ENCODE peak calls at places on chromosomes 11 and 22, in eight cellular contexts. One of them, this sample, is unnamed.

GRCh38 chr22:23180893-23181762 is 819 bp downstream of the BCR start:
- DNase-seq in CD8-positive, alpha-beta T cell: no peak
- DNase-seq in HCT116: no peak
- DNase-seq in spleen: peak; percentile 88
- DNase-seq in cardiac fibroblast: no peak
- DNase-seq in AG09309: no peak
- DNase-seq in IMR-90: no peak
- DNase-seq in lower lobe of right lung: peak; percentile 68
- DNase-seq in this sample: no peak

GRCh38 chr11:45085657-45086501 is 60.6 kb upstream of the PRDM11 start:
- DNase-seq in IMR-90: no peak
- DNase-seq in HCT116: no peak
- DNase-seq in lower lobe of right lung: no peak
- DNase-seq in cardiac fibroblast: no peak
- DNase-seq in CD8-positive, alpha-beta T cell: no peak
- DNase-seq in AG09309: no peak
- DNase-seq in spleen: no peak
- DNase-seq in this sample: no peak

GRCh38 chr11:92226331-92227232 is 2.0 kb downstream of the FAT3 start:
- DNase-seq in cardiac fibroblast: peak; percentile 3
- DNase-seq in spleen: no peak
- DNase-seq in lower lobe of right lung: no peak
- DNase-seq in HCT116: no peak
- DNase-seq in AG09309: no peak
- DNase-seq in IMR-90: no peak
- DNase-seq in CD8-positive, alpha-beta T cell: no peak
- DNase-seq in this sample: no peak

GRCh38 chr11:78656984-78657383 is 82.3 kb upstream of the NARS2 start:
- DNase-seq in AG09309: no peak
- DNase-seq in spleen: no peak
- DNase-seq in cardiac fibroblast: no peak
- DNase-seq in IMR-90: no peak
- DNase-seq in lower lobe of right lung: no peak
- DNase-seq in CD8-positive, alpha-beta T cell: no peak
- DNase-seq in HCT116: no peak
- DNase-seq in this sample: no peak

GRCh38 chr11:117876049-117876340 is 463 bp downstream of the FXYD6 start:
- DNase-seq in spleen: no peak
- DNase-seq in lower lobe of right lung: no peak
- DNase-seq in IMR-90: no peak
- DNase-seq in CD8-positive, alpha-beta T cell: no peak
- DNase-seq in cardiac fibroblast: no peak
- DNase-seq in HCT116: no peak
- DNase-seq in AG09309: no peak
- DNase-seq in this sample: no peak

GRCh38 chr22:25219948-25220442 is 556 bp downstream of the CRYBB2 start:
- DNase-seq in IMR-90: no peak
- DNase-seq in CD8-positive, alpha-beta T cell: no peak
- DNase-seq in lower lobe of right lung: no peak
- DNase-seq in spleen: no peak
- DNase-seq in cardiac fibroblast: no peak
- DNase-seq in AG09309: no peak
- DNase-seq in HCT116: no peak
- DNase-seq in this sample: no peak

GRCh38 chr22:28014141-28015055 is 95.3 kb upstream of the PITPNB start:
- DNase-seq in HCT116: no peak
- DNase-seq in lower lobe of right lung: peak; percentile 43
- DNase-seq in spleen: peak; percentile 73
- DNase-seq in cardiac fibroblast: no peak
- DNase-seq in AG09309: no peak
- DNase-seq in CD8-positive, alpha-beta T cell: no peak
- DNase-seq in IMR-90: no peak
- DNase-seq in this sample: no peak

GRCh38 chr11:83609181-83609580 is 323.0 kb upstream of the CCDC90B start:
- DNase-seq in cardiac fibroblast: no peak
- DNase-seq in IMR-90: no peak
- DNase-seq in HCT116: no peak
- DNase-seq in lower lobe of right lung: no peak
- DNase-seq in AG09309: no peak
- DNase-seq in CD8-positive, alpha-beta T cell: no peak
- DNase-seq in spleen: no peak
- DNase-seq in this sample: no peak

GRCh38 chr22:27512283-27512761 is 289.2 kb downstream of the MN1 start:
- DNase-seq in HCT116: no peak
- DNase-seq in lower lobe of right lung: peak; percentile 61
- DNase-seq in spleen: no peak
- DNase-seq in CD8-positive, alpha-beta T cell: no peak
- DNase-seq in IMR-90: peak; percentile 97
- DNase-seq in AG09309: peak; percentile 44
- DNase-seq in cardiac fibroblast: peak; percentile 98
- DNase-seq in this sample: peak; percentile 54

GRCh38 chr22:34105461-34106062 is 185.3 kb upstream of the LARGE1 start:
- DNase-seq in AG09309: no peak
- DNase-seq in cardiac fibroblast: peak; percentile 2
- DNase-seq in CD8-positive, alpha-beta T cell: no peak
- DNase-seq in spleen: no peak
- DNase-seq in IMR-90: no peak
- DNase-seq in HCT116: no peak
- DNase-seq in lower lobe of right lung: peak; percentile 55
- DNase-seq in this sample: peak; percentile 76

GRCh38 chr22:35024364-35024692 is 41.6 kb upstream of the ISX start:
- DNase-seq in lower lobe of right lung: no peak
- DNase-seq in IMR-90: no peak
- DNase-seq in CD8-positive, alpha-beta T cell: no peak
- DNase-seq in HCT116: no peak
- DNase-seq in cardiac fibroblast: no peak
- DNase-seq in AG09309: no peak
- DNase-seq in spleen: no peak
- DNase-seq in this sample: no peak

GRCh38 chr11:119361961-119362725 is 15.6 kb upstream of the MFRP start:
- DNase-seq in AG09309: no peak
- DNase-seq in lower lobe of right lung: no peak
- DNase-seq in spleen: peak; percentile 9
- DNase-seq in HCT116: no peak
- DNase-seq in cardiac fibroblast: no peak
- DNase-seq in CD8-positive, alpha-beta T cell: no peak
- DNase-seq in IMR-90: no peak
- DNase-seq in this sample: no peak

GRCh38 chr11:119359365-119360229 is 13.1 kb upstream of the MFRP start:
- DNase-seq in IMR-90: no peak
- DNase-seq in lower lobe of right lung: no peak
- DNase-seq in AG09309: no peak
- DNase-seq in CD8-positive, alpha-beta T cell: no peak
- DNase-seq in HCT116: no peak
- DNase-seq in spleen: peak; percentile 21
- DNase-seq in cardiac fibroblast: no peak
- DNase-seq in this sample: no peak

GRCh38 chr11:119363081-119363861 is 16.8 kb upstream of the MFRP start:
- DNase-seq in HCT116: no peak
- DNase-seq in spleen: peak; percentile 72
- DNase-seq in CD8-positive, alpha-beta T cell: no peak
- DNase-seq in lower lobe of right lung: no peak
- DNase-seq in IMR-90: no peak
- DNase-seq in AG09309: no peak
- DNase-seq in cardiac fibroblast: no peak
- DNase-seq in this sample: no peak

GRCh38 chr11:119362741-119363080 is 16.2 kb upstream of the MFRP start:
- DNase-seq in cardiac fibroblast: no peak
- DNase-seq in HCT116: no peak
- DNase-seq in IMR-90: no peak
- DNase-seq in CD8-positive, alpha-beta T cell: no peak
- DNase-seq in AG09309: no peak
- DNase-seq in lower lobe of right lung: no peak
- DNase-seq in spleen: peak; percentile 2
- DNase-seq in this sample: no peak

GRCh38 chr11:119361056-119361787 is 14.7 kb upstream of the MFRP start:
- DNase-seq in HCT116: peak; percentile 79
- DNase-seq in IMR-90: peak; percentile 87
- DNase-seq in AG09309: peak; percentile 46
- DNase-seq in CD8-positive, alpha-beta T cell: no peak
- DNase-seq in spleen: peak; percentile 37
- DNase-seq in lower lobe of right lung: peak; percentile 37
- DNase-seq in cardiac fibroblast: peak; percentile 74
- DNase-seq in this sample: peak; percentile 67
- TF ChIP-seq CTCF in HCT116: no peak
- TF ChIP-seq CTCF in IMR-90: no peak
- TF ChIP-seq CTCF in AG09309: no peak
- TF ChIP-seq CTCF in CD8-positive, alpha-beta T cell: no peak
- TF ChIP-seq CTCF in spleen: no peak
- TF ChIP-seq CTCF in lower lobe of right lung: no peak
- TF ChIP-seq CTCF in cardiac fibroblast: no peak
- TF ChIP-seq CTCF in this sample: no peak

GRCh38 chr11:61173456-61173855 is 12.2 kb upstream of the VPS37C start:
- DNase-seq in spleen: no peak
- DNase-seq in cardiac fibroblast: peak; percentile 47
- DNase-seq in AG09309: no peak
- DNase-seq in HCT116: no peak
- DNase-seq in IMR-90: peak; percentile 34
- DNase-seq in CD8-positive, alpha-beta T cell: no peak
- DNase-seq in lower lobe of right lung: no peak
- DNase-seq in this sample: no peak
- TF ChIP-seq CTCF in spleen: no peak
- TF ChIP-seq CTCF in cardiac fibroblast: no peak
- TF ChIP-seq CTCF in AG09309: peak; percentile 47
- TF ChIP-seq CTCF in HCT116: no peak
- TF ChIP-seq CTCF in IMR-90: peak; percentile 53
- TF ChIP-seq CTCF in CD8-positive, alpha-beta T cell: no peak
- TF ChIP-seq CTCF in lower lobe of right lung: no peak
- TF ChIP-seq CTCF in this sample: no peak

DNA sequence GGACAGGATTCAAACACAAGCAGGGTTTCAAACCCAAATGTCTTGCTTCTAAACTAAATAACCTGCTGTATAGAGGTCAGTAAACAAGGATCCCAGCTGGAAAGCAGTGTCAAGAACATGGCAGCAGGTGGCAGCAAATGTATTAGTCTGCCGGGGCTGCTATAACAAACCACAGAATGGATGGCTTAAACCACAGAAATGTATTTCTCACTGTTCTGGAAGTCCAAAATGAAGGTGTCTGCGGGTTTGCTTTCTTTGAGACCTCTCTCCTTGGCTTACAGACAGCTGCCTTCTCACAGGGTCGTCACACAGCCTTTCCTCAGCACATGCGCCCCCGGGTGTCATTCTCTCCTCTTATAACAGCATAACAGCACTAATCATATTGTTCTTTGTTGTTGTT is 65.1 kb upstream of the LRRC55 start:
- DNase-seq in lower lobe of right lung: no peak
- DNase-seq in AG09309: no peak
- DNase-seq in cardiac fibroblast: peak; percentile 74
- DNase-seq in HCT116: peak; percentile 19
- DNase-seq in IMR-90: peak; percentile 44
- DNase-seq in CD8-positive, alpha-beta T cell: no peak
- DNase-seq in spleen: no peak
- DNase-seq in this sample: no peak
- TF ChIP-seq CTCF in lower lobe of right lung: peak; percentile 64
- TF ChIP-seq CTCF in AG09309: peak; percentile 60
- TF ChIP-seq CTCF in cardiac fibroblast: peak; percentile 64
- TF ChIP-seq CTCF in HCT116: peak; percentile 59
- TF ChIP-seq CTCF in IMR-90: peak; percentile 54
- TF ChIP-seq CTCF in CD8-positive, alpha-beta T cell: no peak
- TF ChIP-seq CTCF in spleen: no peak
- TF ChIP-seq CTCF in this sample: no peak

GRCh38 chr11:75214411-75214821 is 26.2 kb upstream of the TPBGL start:
- DNase-seq in CD8-positive, alpha-beta T cell: peak; percentile 61
- DNase-seq in spleen: no peak
- DNase-seq in HCT116: peak; percentile 48
- DNase-seq in lower lobe of right lung: peak; percentile 80
- DNase-seq in IMR-90: peak; percentile 72
- DNase-seq in AG09309: peak; percentile 11
- DNase-seq in cardiac fibroblast: peak; percentile 85
- DNase-seq in this sample: peak; percentile 90
- TF ChIP-seq CTCF in CD8-positive, alpha-beta T cell: no peak
- TF ChIP-seq CTCF in spleen: no peak
- TF ChIP-seq CTCF in HCT116: peak; percentile 57
- TF ChIP-seq CTCF in lower lobe of right lung: peak; percentile 20
- TF ChIP-seq CTCF in IMR-90: peak; percentile 41
- TF ChIP-seq CTCF in AG09309: peak; percentile 48
- TF ChIP-seq CTCF in cardiac fibroblast: peak; percentile 61
- TF ChIP-seq CTCF in this sample: no peak

GRCh38 chr11:28110108-28110838 is 2.1 kb downstream of the METTL15 start:
- DNase-seq in CD8-positive, alpha-beta T cell: peak; percentile 44
- DNase-seq in lower lobe of right lung: peak; percentile 79
- DNase-seq in HCT116: peak; percentile 65
- DNase-seq in cardiac fibroblast: peak; percentile 84
- DNase-seq in AG09309: no peak
- DNase-seq in spleen: peak; percentile 91
- DNase-seq in IMR-90: peak; percentile 78
- DNase-seq in this sample: peak; percentile 72
- TF ChIP-seq CTCF in CD8-positive, alpha-beta T cell: no peak
- TF ChIP-seq CTCF in lower lobe of right lung: no peak
- TF ChIP-seq CTCF in HCT116: no peak
- TF ChIP-seq CTCF in cardiac fibroblast: no peak
- TF ChIP-seq CTCF in AG09309: peak; percentile 7
- TF ChIP-seq CTCF in spleen: no peak
- TF ChIP-seq CTCF in IMR-90: no peak
- TF ChIP-seq CTCF in this sample: no peak